ENCODE peak calls at places on chromosome 22, in nine cellular contexts. T, C, N, U, H, J, G, E and V are unnamed samples. For H3K4me1, the result is how much of the 10 kb centered on the place peaks cover.

GRCh38 chr22:23781533-23781932 is 5.2 kb upstream of the SMARCB1 start:
- DNase-seq in E (no peak), T (no peak), N (no peak), U (no peak), C (no peak), G (peak), H (no peak), J (no peak), V (no peak)

GRCh38 chr22:17808688-17809403 is 34.6 kb upstream of the BID start:
- DNase-seq in C (no peak), T (no peak), U (no peak), G (no peak), H (no peak), J (no peak), N (no peak), E (no peak), V (no peak)

GRCh38 chr22:50600541-50600940 is at the start of gene MAPK8IP2:
- DNase-seq in E (peak), U (no peak), J (no peak), G (no peak), C (no peak), T (no peak), H (no peak), N (peak), V (no peak)

GRCh38 chr22:35018995-35019394 is 47.0 kb upstream of the ISX start:
- DNase-seq in N (no peak), U (no peak), E (no peak), T (no peak), C (no peak), H (no peak), G (no peak), J (no peak), V (no peak)

GRCh38 chr22:27196483-27196882 is 539.1 kb downstream of the MIAT start:
- DNase-seq in G (no peak), C (no peak), T (no peak), J (no peak), E (no peak), U (no peak), N (no peak), H (no peak), V (no peak)

GRCh38 chr22:30023099-30023498 is 57.2 kb upstream of the HORMAD2 start:
- DNase-seq in G (no peak), T (no peak), C (no peak), H (no peak), E (no peak), J (no peak), N (no peak), U (no peak), V (no peak)

GRCh38 chr22:29167032-29167911 is 38.4 kb upstream of the EMID1 start:
- DNase-seq in G (no peak), N (no peak), E (no peak), H (no peak), J (no peak), T (peak), C (no peak), U (no peak), V (peak)

GRCh38 chr22:35368386-35368785 is 12.5 kb upstream of the HMOX1 start:
- DNase-seq in J (no peak), T (no peak), G (no peak), E (peak), N (no peak), U (no peak), C (no peak), H (no peak), V (no peak)

GRCh38 chr22:49643466-49643865 is 184.2 kb downstream of the BRD1 start:
- DNase-seq in G (no peak), T (no peak), C (no peak), E (no peak), J (no peak), U (no peak), H (no peak), N (no peak), V (no peak)

GRCh38 chr22:17969732-17970131 is 54.6 kb downstream of the MICAL3 start:
- DNase-seq in U (no peak), H (no peak), C (no peak), J (no peak), G (peak), E (no peak), N (no peak), T (no peak), V (no peak)

GRCh38 chr22:41994506-41994905 is 4.1 kb upstream of the WBP2NL start:
- DNase-seq in C (no peak), T (no peak), N (no peak), U (no peak), E (no peak), G (no peak), J (no peak), H (no peak), V (no peak)

GRCh38 chr22:24492391-24492790 is 2.7 kb upstream of the UPB1 start:
- DNase-seq in J (no peak), H (no peak), E (no peak), T (no peak), N (no peak), G (no peak), C (no peak), U (no peak), V (no peak)

GRCh38 chr22:42879371-42880021 is 22.4 kb upstream of the ARFGAP3 start:
- DNase-seq in J (no peak), C (no peak), G (no peak), H (no peak), U (no peak), T (no peak), E (no peak), N (no peak), V (no peak)

GRCh38 chr22:39242809-39243442 is 1.9 kb downstream of the PDGFB start:
- DNase-seq in E (no peak), G (no peak), H (no peak), T (no peak), N (no peak), U (no peak), J (no peak), C (no peak), V (no peak)

GRCh38 chr22:23786752-23787599 is at the start of gene SMARCB1:
- DNase-seq in H (no peak), T (peak), N (peak), J (peak), G (peak), U (peak), E (peak), C (peak), V (peak)

GRCh38 chr22:49764151-49764581 is 63.5 kb downstream of the BRD1 start:
- DNase-seq in J (no peak), G (no peak), E (peak), U (no peak), C (peak), T (peak), N (no peak), H (no peak), V (no peak)

GRCh38 chr22:35630387-35630793 is 13.3 kb upstream of the MB start:
- DNase-seq in E (no peak), H (no peak), U (peak), J (no peak), T (peak), G (peak), C (no peak), N (no peak), V (no peak)

GRCh38 chr22:24514241-24515024 is 19.3 kb downstream of the UPB1 start:
- DNase-seq in G (no peak), E (peak), N (no peak), J (no peak), C (peak), H (no peak), T (no peak), U (no peak), V (peak)

DNA sequence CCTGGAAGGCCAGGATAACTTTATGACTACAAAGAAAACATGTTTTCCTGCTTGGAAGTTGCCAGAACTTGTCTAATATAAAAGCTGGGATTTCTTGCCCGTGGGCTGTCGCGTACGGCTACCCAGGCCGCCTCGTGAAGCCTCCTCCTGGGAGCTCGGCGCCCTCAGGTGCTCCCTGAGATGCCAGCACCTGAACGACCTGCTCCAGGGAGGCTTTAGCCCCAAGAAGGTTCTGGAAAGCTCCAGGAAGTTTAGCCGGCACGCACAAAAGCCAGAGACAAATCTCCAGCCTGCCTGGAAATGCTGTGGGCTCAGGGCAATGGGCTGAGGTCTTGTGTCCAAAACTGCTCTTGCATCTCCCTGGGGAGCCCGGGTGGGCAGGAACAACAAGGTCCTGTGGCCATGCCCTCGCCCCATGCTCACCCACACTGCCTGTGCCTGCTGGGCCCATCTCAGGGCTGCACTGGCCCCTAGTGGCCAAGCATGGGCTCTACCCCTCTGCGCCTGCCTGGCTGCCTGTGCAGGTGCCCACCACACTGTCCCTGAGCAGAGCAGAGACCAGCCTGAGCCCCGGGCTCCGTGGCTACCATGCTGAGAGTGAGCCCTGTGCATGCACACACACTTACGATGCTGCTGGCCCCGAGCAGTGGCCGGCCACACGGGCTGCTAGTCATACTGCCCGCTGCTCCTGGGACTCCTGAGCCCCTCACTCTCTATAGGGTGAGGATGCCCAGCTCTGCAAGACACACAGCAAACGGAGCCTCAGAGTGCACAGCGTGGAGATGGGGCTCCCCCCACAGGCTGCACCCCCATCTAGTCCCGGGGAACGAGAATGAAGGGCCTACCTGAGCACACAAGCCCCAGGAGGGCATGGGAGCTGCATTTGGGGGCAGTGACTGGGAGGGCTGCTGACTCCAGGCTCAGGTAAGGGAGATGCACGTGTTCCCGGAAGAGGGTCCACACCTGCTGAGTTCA is 4.9 kb upstream of the CELSR1 start:
- DNase-seq in T (peak), G (peak), C (peak), U (no peak), H (no peak), J (peak), E (peak), N (peak), V (peak)
- TF ChIP-seq POLR2A in T (no peak), G (no peak), C (no peak), U (no peak), H (no peak), J (no peak), E (no peak), N (no peak), V (no peak)

GRCh38 chr22:20472629-20473442 is 22.8 kb downstream of the KLHL22 start:
- DNase-seq in T (peak), J (no peak), H (no peak), G (no peak), C (no peak), U (no peak), N (no peak), E (no peak), V (peak)

GRCh38 chr22:20465759-20466077 is 28.1 kb upstream of the SCARF2 start:
- DNase-seq in C (no peak), N (no peak), G (no peak), U (no peak), T (no peak), E (no peak), J (no peak), H (no peak), V (peak)

GRCh38 chr22:20471126-20471833 is 24.3 kb downstream of the KLHL22 start:
- DNase-seq in N (no peak), C (no peak), J (no peak), T (no peak), E (no peak), U (no peak), G (no peak), H (no peak), V (no peak)

GRCh38 chr22:20466659-20467379 is 28.8 kb downstream of the KLHL22 start:
- DNase-seq in H (no peak), C (no peak), N (no peak), T (no peak), E (no peak), J (no peak), U (no peak), G (no peak), V (no peak)

DNA sequence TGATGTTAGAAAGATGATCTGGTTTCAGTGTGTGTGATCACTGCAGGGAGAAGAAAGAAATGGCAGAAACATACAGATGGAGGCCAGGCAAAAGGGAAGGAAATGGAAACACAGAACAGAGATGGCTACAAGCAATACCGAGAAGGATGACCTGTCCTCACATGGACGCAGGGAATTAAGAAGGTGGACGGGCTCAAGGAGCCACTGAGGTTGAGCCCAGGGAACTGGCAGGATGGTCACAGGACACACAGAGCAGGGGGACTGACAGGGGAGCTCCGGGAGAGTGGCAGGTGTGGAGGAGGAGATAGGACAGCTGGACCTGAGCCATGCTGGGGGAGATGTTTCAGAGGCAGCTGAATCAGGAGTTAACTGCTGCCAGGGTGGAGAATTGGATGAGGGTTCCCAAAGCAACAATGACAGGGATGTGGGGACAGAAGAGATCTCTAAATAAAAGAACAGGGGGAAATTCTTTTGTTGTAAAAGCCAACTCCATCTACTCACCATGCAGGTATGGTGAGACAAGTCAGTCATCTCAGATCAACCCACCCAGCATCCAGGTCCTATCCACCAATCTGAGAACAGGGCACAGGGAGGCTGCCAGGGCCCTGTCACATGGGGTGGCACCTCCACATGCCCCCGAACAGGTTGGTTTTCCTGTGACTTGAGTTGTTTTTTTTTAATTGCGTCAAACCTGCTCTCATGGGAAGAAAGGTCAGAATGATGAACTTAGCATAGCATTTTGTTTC is 26.3 kb downstream of the KLHL22 start:
- DNase-seq in J (no peak), C (no peak), G (no peak), U (no peak), E (peak), N (no peak), H (no peak), T (no peak), V (no peak)
- H3K4me3 ChIP-seq in J (no peak), C (no peak), G (no peak), U (no peak), E (no peak), N (no peak), H (no peak), T (no peak), V (no peak)

DNA sequence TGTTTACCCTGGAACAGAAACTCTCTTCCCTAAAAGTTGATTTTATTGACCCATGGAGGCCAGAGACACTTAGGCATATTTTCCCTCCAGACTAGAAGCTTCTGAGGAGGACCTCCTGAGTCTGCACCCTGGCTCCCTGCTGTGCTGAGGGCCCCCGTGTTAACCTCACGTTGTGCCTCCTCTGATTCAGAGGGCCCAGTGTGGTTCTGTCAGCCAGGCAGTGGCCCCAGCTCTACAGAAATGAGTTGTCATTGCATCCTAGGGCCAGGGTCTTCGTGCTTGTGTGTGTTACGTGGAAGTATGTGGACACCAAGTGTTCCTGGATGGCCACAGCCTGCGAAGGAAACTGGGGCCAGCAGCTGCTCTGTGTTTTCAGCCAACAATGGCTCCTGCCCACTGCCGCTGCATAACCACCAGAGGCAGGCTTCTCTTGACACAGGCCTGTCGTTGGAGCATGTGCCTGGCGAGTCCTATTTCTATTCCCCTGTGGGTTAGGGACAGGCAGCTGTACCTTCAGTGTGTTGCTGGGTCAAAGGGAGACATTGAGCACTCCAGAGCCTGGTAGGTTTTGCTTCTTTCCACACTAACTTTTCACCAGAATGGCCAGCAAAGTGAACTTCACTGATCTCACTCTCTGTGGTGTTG is 44.5 kb downstream of the MED15 start:
- DNase-seq in U (no peak), T (peak), G (no peak), N (no peak), H (no peak), C (no peak), E (no peak), J (no peak), V (no peak)
- H3K4me1 ChIP-seq in U (under half), T (half or more), G (under half), N (under half), H (under half), C (under half), E (under half), J (half or more), V (under half)

GRCh38 chr22:31588970-31589675 is 72.9 kb downstream of the PISD start:
- DNase-seq in G (no peak), U (no peak), C (peak), J (no peak), T (no peak), H (no peak), E (peak), N (no peak), V (peak)
- TF ChIP-seq POLR2A in G (no peak), U (no peak), C (peak), J (no peak), T (no peak), H (no peak), E (peak), N (no peak), V (peak)

GRCh38 chr22:37311761-37312312 is 29.5 kb downstream of the CYTH4 start:
- DNase-seq in U (no peak), E (no peak), J (no peak), G (no peak), C (no peak), N (no peak), H (no peak), T (no peak), V (no peak)
- H3K4me3 ChIP-seq in U (no peak), E (no peak), J (no peak), G (no peak), C (no peak), N (no peak), H (no peak), T (no peak), V (no peak)

GRCh38 chr22:22167791-22168189 is 76.8 kb upstream of the VPREB1 start:
- DNase-seq in J (no peak), C (peak), U (no peak), N (no peak), E (no peak), H (no peak), T (no peak), G (no peak), V (no peak)

GRCh38 chr22:22168941-22169867 is 75.4 kb upstream of the VPREB1 start:
- DNase-seq in C (no peak), J (no peak), N (no peak), G (no peak), H (no peak), T (no peak), U (no peak), E (no peak), V (no peak)

GRCh38 chr22:22168190-22168940 is 76.2 kb upstream of the VPREB1 start:
- DNase-seq in U (peak), E (no peak), T (no peak), N (no peak), H (no peak), G (peak), C (peak), J (no peak), V (no peak)

GRCh38 chr22:22165936-22166710 is 78.5 kb upstream of the VPREB1 start:
- DNase-seq in G (no peak), T (no peak), H (no peak), N (no peak), U (no peak), J (no peak), C (no peak), E (no peak), V (no peak)

DNA sequence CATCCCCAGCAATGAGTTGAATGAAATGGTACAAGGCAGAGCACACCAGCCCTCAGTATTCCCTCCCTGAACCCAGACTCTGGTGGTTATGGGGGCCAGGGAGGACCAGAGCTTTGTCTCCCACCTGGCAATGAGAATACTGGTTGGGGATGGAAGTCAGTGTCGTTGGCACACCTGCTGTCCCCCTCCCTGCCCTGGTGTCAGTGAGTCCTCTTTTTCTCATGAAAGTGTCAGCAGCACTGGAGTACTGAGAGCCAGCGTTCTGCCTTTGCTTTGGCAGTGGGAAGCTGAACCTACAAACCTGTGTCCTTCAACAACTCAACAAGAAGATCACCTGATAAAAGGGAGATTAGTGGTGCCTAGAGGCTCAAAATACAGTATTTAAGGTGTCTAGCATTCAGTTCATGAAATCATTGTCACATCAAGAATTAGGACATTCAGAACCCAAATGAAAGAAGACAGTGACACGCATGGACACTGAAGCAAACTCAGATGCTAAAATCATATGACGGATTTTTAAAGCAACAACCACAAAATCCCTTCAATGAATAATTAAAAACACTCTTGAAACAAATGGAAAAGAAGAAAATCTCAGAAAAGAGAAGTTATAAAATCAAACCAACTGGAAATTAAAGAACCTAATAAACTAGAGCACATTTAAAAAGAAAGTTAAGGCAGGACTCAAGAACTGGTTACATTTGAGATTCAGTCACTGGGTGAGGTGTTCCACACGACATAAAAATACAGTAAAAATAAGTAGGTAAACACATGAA is 77.5 kb upstream of the VPREB1 start:
- DNase-seq in N (no peak), G (no peak), H (no peak), J (no peak), T (no peak), E (no peak), C (no peak), U (no peak), V (no peak)
- H3K4me1 ChIP-seq in N (under half), G (under half), H (under half), J (under half), T (under half), E (under half), C (under half), U (under half), V (under half)

DNA sequence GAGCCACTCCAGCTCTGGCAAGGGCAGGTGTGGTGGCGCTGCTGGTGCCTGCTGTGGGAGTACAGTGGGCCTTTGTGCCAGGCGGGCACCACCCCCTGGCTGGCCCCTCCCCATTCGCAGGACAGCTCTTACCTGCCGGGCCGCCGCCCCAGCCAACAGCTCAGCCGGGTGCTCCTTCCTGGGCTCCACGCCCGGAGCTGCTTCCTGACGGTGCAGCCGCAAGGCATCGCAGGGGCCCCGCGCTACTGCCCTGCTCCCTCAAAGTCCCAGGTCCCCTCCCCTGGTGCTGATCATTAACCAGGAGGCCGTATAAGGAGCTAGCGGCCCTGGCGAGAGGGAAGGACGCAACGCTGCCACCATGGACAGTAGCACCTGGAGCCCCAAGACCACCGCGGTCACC is at the start of gene SLC5A1:
- DNase-seq in G (no peak), N (no peak), H (no peak), E (peak), J (no peak), C (peak), U (no peak), T (no peak), V (peak)
- TF ChIP-seq POLR2A in G (no peak), N (no peak), H (no peak), E (peak), J (no peak), C (peak), U (no peak), T (peak), V (no peak)